ENCODE peak calls at places on chromosomes 13 and 19, in ten cellular contexts. K, A, U, C, Z, R, W, D, B and S are unnamed samples.

GRCh38 chr13:38763446-38764381 is 76.8 kb downstream of the FREM2 start:
- DNase-seq in K (peak), A (no peak), U (no peak), C (peak), Z (no peak), R (no peak), W (no peak), D (no peak), B (peak), S (no peak)

GRCh38 chr19:5644051-5644450 is 21.2 kb downstream of the SAFB start:
- DNase-seq in K (no peak), A (no peak), U (no peak), C (no peak), Z (no peak), R (no peak), W (no peak), D (no peak), B (no peak), S (no peak)

GRCh38 chr13:96984061-96984508 is 10.2 kb downstream of the OXGR1 start:
- DNase-seq in K (peak), A (no peak), U (no peak), C (peak), Z (no peak), R (no peak), W (peak), D (peak), B (no peak), S (no peak)

GRCh38 chr19:47067215-47067847 is 18.9 kb upstream of the TMEM160 start:
- DNase-seq in K (no peak), A (no peak), U (no peak), C (no peak), Z (no peak), R (no peak), W (no peak), D (no peak), B (no peak), S (no peak)

GRCh38 chr13:37473035-37473434 is 125.5 kb downstream of the POSTN start:
- DNase-seq in K (no peak), A (no peak), U (no peak), C (peak), Z (no peak), R (no peak), W (no peak), D (no peak), B (no peak), S (no peak)

GRCh38 chr13:44417876-44418275 is 44.3 kb downstream of the SERP2 start:
- DNase-seq in K (no peak), A (no peak), U (no peak), C (no peak), Z (no peak), R (no peak), W (no peak), D (no peak), B (no peak), S (no peak)

GRCh38 chr19:49637865-49638350 is 2.0 kb downstream of the RRAS start:
- DNase-seq in K (peak), A (peak), U (peak), C (peak), Z (no peak), R (peak), W (peak), D (peak), B (peak), S (no peak)

GRCh38 chr13:45623516-45624090 is 8.1 kb upstream of the ERICH6B start:
- DNase-seq in K (peak), A (no peak), U (no peak), C (peak), Z (no peak), R (no peak), W (no peak), D (no peak), B (no peak), S (no peak)

GRCh38 chr19:17562097-17562496 is 6.6 kb downstream of the COLGALT1 start:
- DNase-seq in K (no peak), A (no peak), U (no peak), C (no peak), Z (no peak), R (no peak), W (no peak), D (no peak), B (no peak), S (no peak)

GRCh38 chr19:17790059-17790780 is 4.7 kb upstream of the B3GNT3 start:
- DNase-seq in K (no peak), A (no peak), U (no peak), C (no peak), Z (no peak), R (no peak), W (peak), D (no peak), B (no peak), S (no peak)

GRCh38 chr13:99856021-99856420 is 115.5 kb downstream of the ZIC5 start:
- DNase-seq in K (no peak), A (no peak), U (no peak), C (no peak), Z (no peak), R (no peak), W (no peak), D (no peak), B (no peak), S (no peak)

GRCh38 chr19:57903298-57904174 is 12.9 kb downstream of the ZNF417 start:
- DNase-seq in K (peak), A (no peak), U (no peak), C (peak), Z (no peak), R (no peak), W (no peak), D (no peak), B (no peak), S (no peak)

GRCh38 chr19:2432131-2432848 is 4.9 kb upstream of the TIMM13 start:
- DNase-seq in K (no peak), A (no peak), U (no peak), C (no peak), Z (no peak), R (no peak), W (no peak), D (no peak), B (no peak), S (no peak)

GRCh38 chr13:47959468-47960088 is 41.5 kb downstream of the SUCLA2 start:
- DNase-seq in K (no peak), A (no peak), U (no peak), C (no peak), Z (no peak), R (no peak), W (no peak), D (no peak), B (no peak), S (no peak)

GRCh38 chr13:47962237-47962636 is 38.8 kb downstream of the SUCLA2 start:
- DNase-seq in K (no peak), A (no peak), U (no peak), C (no peak), Z (no peak), R (no peak), W (no peak), D (no peak), B (no peak), S (no peak)

DNA sequence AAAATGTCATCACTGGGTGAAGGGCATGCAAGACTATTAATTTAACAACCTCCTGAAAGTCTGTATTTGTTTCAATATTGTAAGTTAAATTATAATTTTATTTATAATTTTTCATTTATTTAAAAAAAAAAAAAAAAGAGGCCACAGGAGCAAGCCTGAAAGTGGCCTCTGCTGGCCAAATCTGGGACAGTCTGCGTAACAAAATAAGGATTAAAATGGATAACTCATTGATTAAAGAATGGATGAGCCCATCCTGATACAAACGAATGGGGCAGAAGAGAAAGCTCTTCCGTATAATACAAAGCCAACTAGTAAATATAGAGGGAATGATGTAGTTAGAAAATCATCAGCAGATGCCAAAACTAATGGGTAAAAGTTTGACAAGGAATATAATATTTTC is 36.2 kb downstream of the SUCLA2 start:
- DNase-seq in K (no peak), A (no peak), U (no peak), C (no peak), Z (no peak), R (no peak), W (no peak), D (no peak), B (no peak), S (no peak)
- TF ChIP-seq CTCF in K (peak), A (no peak), U (no peak), C (no peak), Z (no peak), R (no peak), W (no peak), D (no peak), B (peak), S (no peak)

DNA sequence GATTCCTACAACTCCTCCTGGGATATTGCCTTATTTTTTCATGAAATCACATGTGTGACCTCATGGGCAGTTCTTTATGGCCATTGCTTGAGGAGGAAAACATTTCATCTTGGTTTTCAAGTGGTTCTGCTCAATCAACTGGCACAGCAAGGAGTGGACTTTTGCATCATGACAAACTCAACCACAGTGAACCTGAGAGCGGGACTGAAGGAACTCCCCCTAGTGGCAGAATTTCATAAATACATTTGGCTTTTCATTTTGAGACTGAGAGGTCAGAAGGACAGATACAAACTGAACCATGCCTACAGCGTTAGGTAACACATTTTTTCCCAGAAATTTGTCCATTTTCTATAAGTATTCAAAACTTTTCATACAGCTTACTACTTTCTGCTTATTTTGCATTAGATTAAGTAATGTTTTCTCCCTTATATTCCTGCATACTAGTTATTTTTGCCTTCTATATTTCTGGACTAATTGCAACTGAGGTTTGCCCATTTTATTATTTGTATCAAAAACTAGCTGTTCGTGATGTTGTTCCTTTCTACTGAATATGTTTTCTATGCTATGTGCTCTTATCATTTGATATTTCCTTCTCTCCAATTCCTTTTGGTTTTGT is 13.4 kb upstream of the SIGLEC12 start:
- DNase-seq in K (peak), A (no peak), U (peak), C (peak), Z (peak), R (no peak), W (no peak), D (no peak), B (peak), S (no peak)
- TF ChIP-seq CTCF in K (peak), A (peak), U (peak), C (peak), Z (peak), R (peak), W (no peak), D (peak), B (peak), S (peak)

DNA sequence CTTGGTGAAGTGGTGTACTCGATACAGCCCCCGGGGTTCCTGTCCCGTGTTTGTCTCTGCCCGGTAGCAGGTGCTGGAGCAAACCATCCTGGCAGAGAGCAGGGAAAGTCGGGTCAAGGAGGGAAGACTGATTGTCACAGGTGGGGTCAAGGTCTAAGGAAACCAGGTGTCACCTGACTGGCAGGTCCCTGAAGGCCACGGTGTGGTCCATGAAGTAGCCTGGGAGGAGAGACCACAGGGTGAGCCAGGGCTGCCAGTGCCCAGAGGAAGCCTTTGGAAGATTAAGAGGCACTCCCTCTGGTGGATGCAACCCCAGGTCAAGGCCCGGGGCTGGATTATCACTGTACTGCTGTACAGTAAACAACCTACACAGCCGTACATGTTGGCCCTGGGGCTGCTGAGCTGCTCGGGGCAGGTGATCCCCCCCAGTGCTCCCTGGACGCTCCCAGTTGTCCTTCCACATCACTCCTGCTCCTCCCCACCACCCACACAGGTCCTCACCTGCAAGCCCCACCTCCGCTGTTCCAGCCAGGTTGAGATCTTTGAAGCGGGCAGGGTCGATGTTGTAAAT is 6.0 kb upstream of the CCER2 start:
- DNase-seq in K (peak), A (no peak), U (no peak), C (no peak), Z (no peak), R (no peak), W (no peak), D (no peak), B (no peak), S (peak)
- TF ChIP-seq CTCF in K (peak), A (no peak), U (no peak), C (peak), Z (no peak), R (no peak), W (no peak), D (no peak), B (peak), S (no peak)

GRCh38 chr19:56119585-56119978 is 1.5 kb downstream of the ZNF787 start:
- DNase-seq in K (no peak), A (no peak), U (no peak), C (no peak), Z (no peak), R (no peak), W (peak), D (no peak), B (peak), S (no peak)
- TF ChIP-seq CTCF in K (no peak), A (no peak), U (no peak), C (no peak), Z (no peak), R (no peak), W (no peak), D (no peak), B (no peak), S (no peak)

GRCh38 chr13:110949628-110950027 is 34.8 kb upstream of the ANKRD10 start:
- DNase-seq in K (no peak), A (peak), U (no peak), C (no peak), Z (no peak), R (no peak), W (no peak), D (no peak), B (no peak), S (no peak)

GRCh38 chr13:110953833-110954532 is 39.1 kb upstream of the ANKRD10 start:
- DNase-seq in K (no peak), A (peak), U (peak), C (no peak), Z (no peak), R (no peak), W (no peak), D (no peak), B (no peak), S (no peak)

GRCh38 chr13:110950819-110951570 is 36.1 kb upstream of the ANKRD10 start:
- DNase-seq in K (no peak), A (peak), U (peak), C (no peak), Z (no peak), R (no peak), W (no peak), D (no peak), B (no peak), S (no peak)

GRCh38 chr13:110950356-110950755 is 35.5 kb upstream of the ANKRD10 start:
- DNase-seq in K (no peak), A (peak), U (no peak), C (no peak), Z (no peak), R (no peak), W (no peak), D (no peak), B (no peak), S (no peak)

GRCh38 chr13:110953416-110953815 is 38.5 kb upstream of the ANKRD10 start:
- DNase-seq in K (no peak), A (peak), U (no peak), C (no peak), Z (no peak), R (no peak), W (no peak), D (no peak), B (no peak), S (no peak)
- TF ChIP-seq CTCF in K (no peak), A (no peak), U (no peak), C (no peak), Z (no peak), R (no peak), W (no peak), D (no peak), B (no peak), S (no peak)

DNA sequence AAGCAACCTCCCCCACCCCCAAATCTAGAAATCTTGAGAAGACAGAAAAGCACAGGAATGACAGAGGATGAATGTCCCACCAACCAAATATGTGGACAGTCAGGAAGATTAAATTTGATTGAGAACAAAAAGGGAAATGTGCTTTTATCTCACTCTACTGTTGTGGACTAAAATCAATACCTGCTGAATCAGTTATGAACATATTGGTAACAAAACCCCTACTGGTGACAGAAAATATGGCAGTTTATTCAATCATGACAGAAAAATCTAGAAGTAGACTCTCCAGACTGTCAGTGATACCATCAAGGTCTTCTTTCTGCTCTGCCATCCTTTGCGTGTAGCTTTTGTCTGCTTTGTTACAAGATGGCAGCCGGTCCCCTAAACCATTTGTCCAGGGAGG is 35.2 kb downstream of the FAM216B start:
- DNase-seq in K (no peak), A (no peak), U (no peak), C (no peak), Z (no peak), R (no peak), W (no peak), D (no peak), B (no peak), S (no peak)
- TF ChIP-seq CTCF in K (peak), A (peak), U (no peak), C (no peak), Z (no peak), R (no peak), W (no peak), D (no peak), B (peak), S (no peak)